ENCODE peak calls at places on chromosomes 12 and 14, in four cellular contexts. G, R, U and E are unnamed samples.

GRCh38 chr12:54683388-54683787 is 35.2 kb upstream of the DCD start:
- DNase-seq in G (no peak), R (peak), U (no peak), E (no peak)

GRCh38 chr12:103966736-103967135 is 1.1 kb downstream of the TDG start:
- DNase-seq in G (no peak), R (no peak), U (no peak), E (no peak)

GRCh38 chr12:90253674-90254181 is 545.1 kb upstream of the ATP2B1 start:
- DNase-seq in G (peak), R (no peak), U (peak), E (peak)

GRCh38 chr14:30885840-30886740 is 11.7 kb downstream of the COCH start:
- DNase-seq in G (no peak), R (no peak), U (no peak), E (no peak)

GRCh38 chr12:84572186-84572585 is 340.4 kb downstream of the SLC6A15 start:
- DNase-seq in G (no peak), R (no peak), U (no peak), E (no peak)

GRCh38 chr12:121483950-121484349 is 84.0 kb downstream of the RNF34 start:
- DNase-seq in G (no peak), R (no peak), U (no peak), E (no peak)

GRCh38 chr14:58288106-58288792 is 10.1 kb upstream of the ARID4A start:
- DNase-seq in G (no peak), R (no peak), U (no peak), E (no peak)

GRCh38 chr12:12608557-12608957 is 3.1 kb upstream of the CREBL2 start:
- DNase-seq in G (no peak), R (no peak), U (no peak), E (no peak)

GRCh38 chr12:100398307-100398706 is 41.4 kb downstream of the SLC17A8 start:
- DNase-seq in G (no peak), R (no peak), U (no peak), E (no peak)

GRCh38 chr12:111178194-111179081 is 190.5 kb downstream of the PHETA1 start:
- DNase-seq in G (no peak), R (no peak), U (no peak), E (no peak)

GRCh38 chr14:103641181-103641580 is 12.2 kb downstream of the KLC1 start:
- DNase-seq in G (no peak), R (no peak), U (no peak), E (no peak)

GRCh38 chr14:86781111-86781510 is 1211.9 kb downstream of the GALC start:
- DNase-seq in G (no peak), R (no peak), U (no peak), E (no peak)

GRCh38 chr12:84793558-84794367 is 118.8 kb downstream of the SLC6A15 start:
- DNase-seq in G (no peak), R (no peak), U (no peak), E (no peak)

GRCh38 chr12:79164890-79165289 is 300.3 kb downstream of the SYT1 start:
- DNase-seq in G (no peak), R (no peak), U (no peak), E (no peak)

GRCh38 chr14:25006961-25007795 is 42.8 kb downstream of the STXBP6 start:
- DNase-seq in G (no peak), R (peak), U (no peak), E (peak)

GRCh38 chr12:3125674-3126073 is 48.5 kb downstream of the TSPAN9 start:
- DNase-seq in G (no peak), R (no peak), U (no peak), E (no peak)

GRCh38 chr12:121894633-121895032 is 6.0 kb downstream of the PSMD9 start:
- DNase-seq in G (no peak), R (no peak), U (no peak), E (no peak)

GRCh38 chr12:132043770-132044467 is 94.2 kb downstream of the EP400 start:
- DNase-seq in G (no peak), R (no peak), U (no peak), E (no peak)

GRCh38 chr14:104937694-104938365 is 13.2 kb downstream of the PLD4 start:
- DNase-seq in G (peak), R (no peak), U (no peak), E (no peak)

GRCh38 chr12:1272132-1272531 is 281.1 kb downstream of the ERC1 start:
- DNase-seq in G (no peak), R (no peak), U (no peak), E (no peak)

GRCh38 chr12:124993568-124994434 is at the start of gene BRI3BP:
- DNase-seq in G (peak), R (peak), U (peak), E (no peak)

GRCh38 chr12:55908726-55909512 is 18.8 kb downstream of the PYM1 start:
- DNase-seq in G (no peak), R (no peak), U (no peak), E (no peak)

GRCh38 chr14:70731447-70732239 is 77.7 kb downstream of the MAP3K9 start:
- DNase-seq in G (no peak), R (no peak), U (no peak), E (no peak)

GRCh38 chr14:37593496-37594237 is 1.4 kb downstream of the FOXA1 start:
- DNase-seq in G (no peak), R (peak), U (no peak), E (no peak)

GRCh38 chr14:61977217-61977616 is 215.0 kb downstream of the SNAPC1 start:
- DNase-seq in G (no peak), R (no peak), U (no peak), E (no peak)

GRCh38 chr14:69850086-69850735 is 29.0 kb upstream of the SMOC1 start:
- DNase-seq in G (no peak), R (no peak), U (no peak), E (no peak)

GRCh38 chr14:75222208-75222701 is 45.8 kb upstream of the TMED10 start:
- DNase-seq in G (no peak), R (no peak), U (no peak), E (peak)

GRCh38 chr12:131047789-131048610 is 94.3 kb downstream of the ADGRD1 start:
- DNase-seq in G (no peak), R (no peak), U (no peak), E (no peak)

GRCh38 chr12:67649165-67650126 is 901 bp downstream of the DYRK2 start:
- DNase-seq in G (peak), R (no peak), U (no peak), E (no peak)

GRCh38 chr12:10409387-10409786 is at the start of gene KLRC4:
- DNase-seq in G (no peak), R (peak), U (no peak), E (no peak)